ENCODE peak calls at places on chromosome 20, in four cellular contexts. F is PC-3, K is Karpas-422, H is fibroblast of lung. J is an unnamed sample.

GRCh38 chr20:49790077-49790798 is 22.4 kb upstream of the SLC9A8 start:
- DNase-seq in K (no peak), H (peak; percentile 57), F (peak; percentile 13), J (no peak)

GRCh38 chr20:11902264-11902663 is 15.4 kb upstream of the BTBD3 start:
- DNase-seq in K (no peak), H (peak; percentile 76), F (peak; percentile 77), J (no peak)

GRCh38 chr20:23868321-23868720 is 11.2 kb downstream of the CST5 start:
- DNase-seq in H (no peak), F (no peak), K (no peak), J (no peak)

GRCh38 chr20:4957939-4958362 is 43.4 kb downstream of the SLC23A2 start:
- DNase-seq in F (no peak), K (peak; percentile 66), H (no peak), J (no peak)

GRCh38 chr20:54000914-54001313 is 69.5 kb downstream of the BCAS1 start:
- DNase-seq in K (no peak), H (no peak), F (no peak), J (no peak)

GRCh38 chr20:41045680-41046079 is 17.1 kb downstream of the TOP1 start:
- DNase-seq in K (peak; percentile 54), F (no peak), H (no peak), J (no peak)

GRCh38 chr20:64068381-64069208 is 5.6 kb downstream of the TCEA2 start:
- DNase-seq in H (no peak), F (no peak), K (no peak), J (no peak)

GRCh38 chr20:14336667-14337066 is 745 bp downstream of the FLRT3 start:
- DNase-seq in K (no peak), H (peak; percentile 37), F (peak; percentile 63), J (no peak)

GRCh38 chr20:20450461-20451027 is 82.6 kb downstream of the INSM1 start:
- DNase-seq in F (no peak), H (peak; percentile 33), K (no peak), J (no peak)

GRCh38 chr20:62603021-62603906 is 39.0 kb upstream of the SLCO4A1 start:
- DNase-seq in K (no peak), F (peak; percentile 98), H (peak; percentile 18), J (no peak)

GRCh38 chr20:4297141-4297826 is 281.9 kb upstream of the RNF24 start:
- DNase-seq in H (peak; percentile 13), F (no peak), K (no peak), J (peak; percentile 38)

GRCh38 chr20:25525857-25526256 is 59.5 kb downstream of the NINL start:
- DNase-seq in K (no peak), F (peak; percentile 79), H (peak; percentile 96), J (no peak)

GRCh38 chr20:59933296-59933848 is at the start of gene SYCP2:
- DNase-seq in H (peak; percentile 28), F (no peak), K (no peak), J (no peak)

GRCh38 chr20:56957737-56958553 is 308.5 kb downstream of the BMP7 start:
- DNase-seq in K (no peak), F (no peak), H (no peak), J (no peak)

GRCh38 chr20:12207875-12208274 is 290.2 kb downstream of the BTBD3 start:
- DNase-seq in F (peak; percentile 82), H (peak; percentile 48), K (peak; percentile 57), J (peak; percentile 34)

GRCh38 chr20:63858393-63859165 is 2.7 kb upstream of the ABHD16B start:
- DNase-seq in K (peak; percentile 47), H (peak; percentile 65), F (no peak), J (peak; percentile 29)

GRCh38 chr20:62587757-62588402 is 54.4 kb upstream of the SLCO4A1 start:
- DNase-seq in H (no peak), K (peak; percentile 56), F (peak; percentile 48), J (peak; percentile 38)

GRCh38 chr20:21185849-21186248 is 60.0 kb downstream of the KIZ start:
- DNase-seq in F (no peak), H (no peak), K (no peak), J (no peak)

GRCh38 chr20:11035211-11035610 is 361.4 kb upstream of the JAG1 start:
- DNase-seq in K (no peak), F (no peak), H (no peak), J (no peak)

GRCh38 chr20:14310977-14311654 is 26.3 kb downstream of the FLRT3 start:
- DNase-seq in F (peak; percentile 90), H (no peak), K (no peak), J (no peak)

GRCh38 chr20:58129736-58130135 is 98.7 kb downstream of the ANKRD60 start:
- DNase-seq in F (no peak), H (no peak), K (no peak), J (no peak)

GRCh38 chr20:57080796-57081195 is 185.6 kb downstream of the BMP7 start:
- DNase-seq in F (peak; percentile 76), H (no peak), K (no peak), J (no peak)

GRCh38 chr20:35237486-35237885 is 11.0 kb downstream of the MMP24 start:
- DNase-seq in K (no peak), F (no peak), H (no peak), J (no peak)

GRCh38 chr20:47273591-47274235 is 82.8 kb downstream of the ZMYND8 start:
- DNase-seq in K (no peak), F (no peak), H (no peak), J (no peak)

GRCh38 chr20:14919473-14920157 is 582.2 kb upstream of the FLRT3 start:
- DNase-seq in K (no peak), F (peak; percentile 77), H (no peak), J (no peak)

GRCh38 chr20:15923030-15923776 is 650.0 kb downstream of the KIF16B start:
- DNase-seq in H (no peak), K (peak; percentile 91), F (no peak), J (no peak)

GRCh38 chr20:51022227-51022802 is 592 bp downstream of the KCNG1 start:
- DNase-seq in H (no peak), F (peak; percentile 25), K (no peak), J (no peak)

GRCh38 chr20:33647603-33648395 is 14.3 kb upstream of the C20orf144 start:
- DNase-seq in H (peak; percentile 86), F (peak; percentile 85), K (no peak), J (no peak)

GRCh38 chr20:32231245-32231644 is 23.6 kb downstream of the POFUT1 start:
- DNase-seq in H (no peak), K (no peak), F (no peak), J (no peak)

GRCh38 chr20:46751856-46752255 is 42.4 kb downstream of the SLC2A10 start:
- DNase-seq in K (no peak), F (peak; percentile 90), H (peak; percentile 13), J (no peak)

GRCh38 chr20:33578510-33578909 is 83.6 kb upstream of the C20orf144 start:
- DNase-seq in K (no peak), H (peak; percentile 58), F (no peak), J (no peak)

GRCh38 chr20:59985864-59986263 is 27.6 kb downstream of the CDH26 start:
- DNase-seq in K (peak; percentile 63), H (no peak), F (peak; percentile 38), J (peak; percentile 44)

GRCh38 chr20:3045042-3045815 is 623 bp upstream of the MRPS26 start:
- DNase-seq in H (peak; percentile 76), F (peak; percentile 45), K (peak; percentile 90), J (no peak)

GRCh38 chr20:8854566-8854965 is 214.3 kb upstream of the PLCB4 start:
- DNase-seq in K (no peak), F (no peak), H (peak; percentile 72), J (no peak)

GRCh38 chr20:24102290-24102689 is 113.7 kb upstream of the GGTLC1 start:
- DNase-seq in H (no peak), F (peak; percentile 61), K (peak; percentile 72), J (peak; percentile 34)

GRCh38 chr20:21521596-21522478 is 8.0 kb upstream of the NKX2-2 start:
- DNase-seq in F (no peak), H (no peak), K (no peak), J (no peak)

GRCh38 chr20:11235058-11235457 is 561.3 kb upstream of the JAG1 start:
- DNase-seq in K (no peak), H (peak; percentile 28), F (peak; percentile 44), J (no peak)

GRCh38 chr20:18138639-18139583 is 1.2 kb downstream of the KAT14 start:
- DNase-seq in H (no peak), F (no peak), K (peak; percentile 51), J (no peak)

GRCh38 chr20:42857446-42857845 is 332.3 kb downstream of the PTPRT start:
- DNase-seq in H (no peak), K (no peak), F (no peak), J (no peak)
- H2AFZ ChIP-seq in H (no peak overlapping the region), K (no peak overlapping the region), F (no peak overlapping the region), J (no peak overlapping the region)

GRCh38 chr20:36573798-36574277 is 441 bp downstream of the TGIF2 start:
- DNase-seq in K (peak; percentile 80), H (no peak), F (no peak), J (peak; percentile 52)
- H2AFZ ChIP-seq in K (no peak overlapping the region), H (no peak overlapping the region), F (peak overlapping the region; percentile 82), J (peak overlapping the region; percentile 76)

GRCh38 chr20:44997668-44998067 is 31.4 kb downstream of the STK4 start:
- DNase-seq in F (no peak), K (peak; percentile 66), H (no peak), J (no peak)
- H2AFZ ChIP-seq in F (no peak overlapping the region), K (no peak overlapping the region), H (no peak overlapping the region), J (no peak overlapping the region)

DNA sequence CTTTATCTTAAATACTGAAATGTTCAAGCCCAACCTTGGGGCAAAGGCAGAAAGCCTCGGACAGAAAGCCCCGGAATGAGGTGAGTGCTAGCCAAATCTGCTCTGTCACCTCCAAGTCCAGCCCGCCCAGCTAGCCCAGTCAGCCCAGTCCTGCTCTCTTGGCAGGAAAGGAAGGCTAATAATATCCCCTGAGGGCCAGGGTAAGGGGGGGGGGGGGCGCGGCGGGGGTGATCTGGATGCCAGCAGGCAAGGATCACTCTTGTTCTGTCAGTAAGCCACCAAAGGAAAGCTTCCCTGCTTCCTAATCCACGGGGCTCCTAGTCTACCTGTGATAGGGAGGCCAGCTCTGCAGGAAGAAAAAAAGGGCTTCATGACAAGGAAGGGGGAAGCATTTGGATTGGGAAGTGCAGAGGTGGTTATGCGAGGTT is 1.1 kb downstream of the NDRG3 start:
- DNase-seq in K (no peak), F (peak; percentile 68), H (no peak), J (no peak)
- H2AFZ ChIP-seq in K (no peak overlapping the region), F (peak overlapping the region; percentile 94), H (peak overlapping the region; percentile 78), J (peak overlapping the region; percentile 81)

GRCh38 chr20:48577557-48577956 is 250.2 kb downstream of the PREX1 start:
- DNase-seq in F (no peak), H (no peak), K (no peak), J (no peak)

GRCh38 chr20:48571945-48572589 is 255.7 kb downstream of the PREX1 start:
- DNase-seq in K (no peak), H (no peak), F (no peak), J (no peak)

GRCh38 chr20:48568520-48568919 is 259.3 kb downstream of the PREX1 start:
- DNase-seq in K (no peak), F (no peak), H (no peak), J (no peak)

GRCh38 chr20:48578397-48579098 is 249.3 kb downstream of the PREX1 start:
- DNase-seq in F (peak; percentile 30), K (no peak), H (no peak), J (no peak)

GRCh38 chr20:48574383-48574782 is 253.4 kb downstream of the PREX1 start:
- DNase-seq in H (no peak), F (no peak), K (peak; percentile 54), J (no peak)
- H2AFZ ChIP-seq in H (no peak overlapping the region), F (no peak overlapping the region), K (no peak overlapping the region), J (no peak overlapping the region)